ENCODE peak calls at places on chromosomes 16 and 17, in eight cellular contexts. One of them, this sample, is unnamed.

GRCh38 chr16:12065866-12066545 is 89.5 kb downstream of the SNX29 start:
- DNase-seq in cardiac muscle cell: no peak
- DNase-seq in esophagus squamous epithelium: no peak
- DNase-seq in SJSA1: no peak
- DNase-seq in Peyer's patch: no peak
- DNase-seq in stomach: no peak
- DNase-seq in aorta: peak
- DNase-seq in HAP-1: no peak
- DNase-seq in this sample: no peak

GRCh38 chr16:1773703-1774455 is 945 bp upstream of the MRPS34 start:
- DNase-seq in SJSA1: no peak
- DNase-seq in aorta: no peak
- DNase-seq in esophagus squamous epithelium: no peak
- DNase-seq in stomach: peak
- DNase-seq in HAP-1: no peak
- DNase-seq in Peyer's patch: peak
- DNase-seq in cardiac muscle cell: no peak
- DNase-seq in this sample: no peak

GRCh38 chr16:81936209-81936608 is 75.1 kb downstream of the SDR42E1 start:
- DNase-seq in esophagus squamous epithelium: no peak
- DNase-seq in SJSA1: no peak
- DNase-seq in aorta: no peak
- DNase-seq in cardiac muscle cell: no peak
- DNase-seq in HAP-1: no peak
- DNase-seq in stomach: no peak
- DNase-seq in Peyer's patch: no peak
- DNase-seq in this sample: no peak

GRCh38 chr16:64952177-64952576 is 169.7 kb downstream of the CDH11 start:
- DNase-seq in cardiac muscle cell: no peak
- DNase-seq in HAP-1: no peak
- DNase-seq in stomach: no peak
- DNase-seq in esophagus squamous epithelium: no peak
- DNase-seq in SJSA1: peak
- DNase-seq in Peyer's patch: no peak
- DNase-seq in aorta: no peak
- DNase-seq in this sample: no peak

GRCh38 chr16:87790278-87791023 is 24.7 kb upstream of the KLHDC4 start:
- DNase-seq in stomach: peak
- DNase-seq in SJSA1: peak
- DNase-seq in HAP-1: no peak
- DNase-seq in esophagus squamous epithelium: no peak
- DNase-seq in aorta: no peak
- DNase-seq in cardiac muscle cell: no peak
- DNase-seq in Peyer's patch: no peak
- DNase-seq in this sample: no peak

GRCh38 chr17:22266231-22266630 is 573.9 kb downstream of the KCNJ18 start:
- DNase-seq in HAP-1: no peak
- DNase-seq in esophagus squamous epithelium: no peak
- DNase-seq in stomach: peak
- DNase-seq in SJSA1: no peak
- DNase-seq in aorta: peak
- DNase-seq in Peyer's patch: no peak
- DNase-seq in cardiac muscle cell: no peak
- DNase-seq in this sample: no peak

GRCh38 chr16:8646271-8646670 is 24.8 kb downstream of the METTL22 start:
- DNase-seq in aorta: no peak
- DNase-seq in esophagus squamous epithelium: no peak
- DNase-seq in HAP-1: no peak
- DNase-seq in stomach: no peak
- DNase-seq in SJSA1: no peak
- DNase-seq in Peyer's patch: no peak
- DNase-seq in cardiac muscle cell: no peak
- DNase-seq in this sample: no peak

GRCh38 chr17:4583206-4583605 is 1.1 kb upstream of the SMTNL2 start:
- DNase-seq in HAP-1: no peak
- DNase-seq in Peyer's patch: no peak
- DNase-seq in aorta: no peak
- DNase-seq in stomach: no peak
- DNase-seq in cardiac muscle cell: no peak
- DNase-seq in SJSA1: no peak
- DNase-seq in esophagus squamous epithelium: no peak
- DNase-seq in this sample: no peak

GRCh38 chr17:82890339-82890730 is 50.5 kb upstream of the ZNF750 start:
- DNase-seq in HAP-1: no peak
- DNase-seq in aorta: no peak
- DNase-seq in Peyer's patch: no peak
- DNase-seq in stomach: no peak
- DNase-seq in esophagus squamous epithelium: no peak
- DNase-seq in SJSA1: no peak
- DNase-seq in cardiac muscle cell: no peak
- DNase-seq in this sample: no peak

GRCh38 chr16:82016268-82016667 is 5.0 kb upstream of the SDR42E1 start:
- DNase-seq in esophagus squamous epithelium: no peak
- DNase-seq in aorta: no peak
- DNase-seq in cardiac muscle cell: no peak
- DNase-seq in stomach: no peak
- DNase-seq in SJSA1: peak
- DNase-seq in Peyer's patch: no peak
- DNase-seq in HAP-1: peak
- DNase-seq in this sample: no peak

GRCh38 chr17:17514993-17515920 is 19.1 kb upstream of the RASD1 start:
- DNase-seq in SJSA1: no peak
- DNase-seq in esophagus squamous epithelium: no peak
- DNase-seq in Peyer's patch: no peak
- DNase-seq in HAP-1: no peak
- DNase-seq in aorta: peak
- DNase-seq in stomach: no peak
- DNase-seq in cardiac muscle cell: no peak
- DNase-seq in this sample: no peak

GRCh38 chr17:62670202-62670821 is 42.8 kb downstream of the MRC2 start:
- DNase-seq in aorta: peak
- DNase-seq in Peyer's patch: no peak
- DNase-seq in HAP-1: no peak
- DNase-seq in esophagus squamous epithelium: no peak
- DNase-seq in stomach: no peak
- DNase-seq in SJSA1: no peak
- DNase-seq in cardiac muscle cell: peak
- DNase-seq in this sample: no peak

GRCh38 chr16:54628796-54629625 is 301.7 kb upstream of the IRX5 start:
- DNase-seq in SJSA1: no peak
- DNase-seq in stomach: peak
- DNase-seq in HAP-1: no peak
- DNase-seq in aorta: no peak
- DNase-seq in Peyer's patch: no peak
- DNase-seq in cardiac muscle cell: no peak
- DNase-seq in esophagus squamous epithelium: no peak
- DNase-seq in this sample: no peak

GRCh38 chr17:65797809-65798208 is 236.4 kb upstream of the AXIN2 start:
- DNase-seq in HAP-1: peak
- DNase-seq in Peyer's patch: no peak
- DNase-seq in SJSA1: no peak
- DNase-seq in cardiac muscle cell: peak
- DNase-seq in aorta: no peak
- DNase-seq in esophagus squamous epithelium: no peak
- DNase-seq in stomach: no peak
- DNase-seq in this sample: no peak

GRCh38 chr17:39551879-39552278 is 55.8 kb downstream of the NEUROD2 start:
- DNase-seq in HAP-1: no peak
- DNase-seq in esophagus squamous epithelium: no peak
- DNase-seq in cardiac muscle cell: no peak
- DNase-seq in SJSA1: no peak
- DNase-seq in Peyer's patch: no peak
- DNase-seq in stomach: no peak
- DNase-seq in aorta: no peak
- DNase-seq in this sample: no peak

GRCh38 chr17:48016112-48016511 is 21.5 kb downstream of the COPZ2 start:
- DNase-seq in Peyer's patch: no peak
- DNase-seq in stomach: no peak
- DNase-seq in SJSA1: no peak
- DNase-seq in esophagus squamous epithelium: no peak
- DNase-seq in HAP-1: no peak
- DNase-seq in cardiac muscle cell: no peak
- DNase-seq in aorta: no peak
- DNase-seq in this sample: no peak

GRCh38 chr17:42744283-42744805 is 496 bp downstream of the EZH1 start:
- DNase-seq in cardiac muscle cell: peak
- DNase-seq in aorta: peak
- DNase-seq in stomach: peak
- DNase-seq in Peyer's patch: peak
- DNase-seq in SJSA1: peak
- DNase-seq in HAP-1: peak
- DNase-seq in esophagus squamous epithelium: no peak
- DNase-seq in this sample: peak

GRCh38 chr17:46072998-46073397 is 73.9 kb downstream of the STH start:
- DNase-seq in stomach: no peak
- DNase-seq in HAP-1: no peak
- DNase-seq in esophagus squamous epithelium: no peak
- DNase-seq in Peyer's patch: no peak
- DNase-seq in aorta: no peak
- DNase-seq in cardiac muscle cell: no peak
- DNase-seq in SJSA1: peak
- DNase-seq in this sample: no peak

GRCh38 chr17:69581061-69581955 is 166.8 kb downstream of the MAP2K6 start:
- DNase-seq in SJSA1: peak
- DNase-seq in esophagus squamous epithelium: no peak
- DNase-seq in HAP-1: no peak
- DNase-seq in Peyer's patch: peak
- DNase-seq in aorta: no peak
- DNase-seq in stomach: no peak
- DNase-seq in cardiac muscle cell: no peak
- DNase-seq in this sample: peak

GRCh38 chr17:67004191-67004590 is 39.7 kb downstream of the CACNG4 start:
- DNase-seq in aorta: no peak
- DNase-seq in Peyer's patch: no peak
- DNase-seq in esophagus squamous epithelium: no peak
- DNase-seq in cardiac muscle cell: no peak
- DNase-seq in stomach: no peak
- DNase-seq in HAP-1: no peak
- DNase-seq in SJSA1: no peak
- DNase-seq in this sample: no peak

GRCh38 chr16:50114357-50115129 is 38.6 kb upstream of the TENT4B start:
- DNase-seq in HAP-1: peak
- DNase-seq in stomach: no peak
- DNase-seq in cardiac muscle cell: no peak
- DNase-seq in SJSA1: no peak
- DNase-seq in esophagus squamous epithelium: no peak
- DNase-seq in Peyer's patch: peak
- DNase-seq in aorta: no peak
- DNase-seq in this sample: no peak

GRCh38 chr17:74682442-74683190 is 30.1 kb downstream of the CD300LF start:
- DNase-seq in HAP-1: no peak
- DNase-seq in stomach: no peak
- DNase-seq in aorta: no peak
- DNase-seq in cardiac muscle cell: no peak
- DNase-seq in Peyer's patch: no peak
- DNase-seq in SJSA1: no peak
- DNase-seq in esophagus squamous epithelium: no peak
- DNase-seq in this sample: no peak

GRCh38 chr17:82241926-82242697 is 13.3 kb downstream of the SLC16A3 start:
- DNase-seq in esophagus squamous epithelium: no peak
- DNase-seq in stomach: no peak
- DNase-seq in Peyer's patch: no peak
- DNase-seq in HAP-1: no peak
- DNase-seq in cardiac muscle cell: peak
- DNase-seq in SJSA1: no peak
- DNase-seq in aorta: peak
- DNase-seq in this sample: peak

GRCh38 chr16:49350265-49351103 is 23.1 kb upstream of the C16orf78 start:
- DNase-seq in aorta: peak
- DNase-seq in SJSA1: peak
- DNase-seq in HAP-1: peak
- DNase-seq in cardiac muscle cell: peak
- DNase-seq in Peyer's patch: peak
- DNase-seq in stomach: peak
- DNase-seq in esophagus squamous epithelium: no peak
- DNase-seq in this sample: peak

GRCh38 chr16:89257757-89258465 is 40.4 kb downstream of the ZNF778 start:
- DNase-seq in SJSA1: no peak
- DNase-seq in aorta: peak
- DNase-seq in HAP-1: no peak
- DNase-seq in cardiac muscle cell: no peak
- DNase-seq in esophagus squamous epithelium: no peak
- DNase-seq in Peyer's patch: no peak
- DNase-seq in stomach: no peak
- DNase-seq in this sample: no peak
- H3K4me3 ChIP-seq in SJSA1: peak
- H3K4me3 ChIP-seq in aorta: no peak
- H3K4me3 ChIP-seq in HAP-1: no peak
- H3K4me3 ChIP-seq in cardiac muscle cell: no peak
- H3K4me3 ChIP-seq in esophagus squamous epithelium: peak
- H3K4me3 ChIP-seq in Peyer's patch: no peak
- H3K4me3 ChIP-seq in stomach: no peak
- H3K4me3 ChIP-seq in this sample: no peak

DNA sequence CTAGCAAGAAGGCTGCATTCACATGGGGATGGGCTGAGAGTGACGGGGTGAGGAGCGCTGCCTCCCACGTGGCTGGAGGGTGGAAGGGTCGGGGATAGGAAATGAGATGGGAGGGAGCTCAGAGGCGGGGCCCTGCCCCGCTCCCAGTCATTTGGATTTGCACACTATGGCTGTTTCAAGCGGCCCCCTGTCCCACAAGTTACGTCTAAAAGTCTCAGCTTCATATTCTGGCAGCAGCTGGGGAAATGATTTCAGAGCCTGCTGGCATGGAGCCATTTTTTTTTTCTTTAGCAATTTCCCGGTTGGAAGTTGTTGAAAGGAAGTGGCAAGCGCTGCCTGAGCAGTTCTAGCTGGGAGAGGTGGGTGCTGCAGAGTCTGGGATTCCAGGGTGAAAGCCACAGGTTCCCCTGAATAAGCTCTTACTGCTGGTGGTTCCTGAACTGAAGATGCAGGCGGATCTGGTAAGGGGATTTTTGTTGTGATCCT is 70.9 kb upstream of the LGALS9 start:
- DNase-seq in cardiac muscle cell: peak
- DNase-seq in SJSA1: peak
- DNase-seq in HAP-1: no peak
- DNase-seq in Peyer's patch: peak
- DNase-seq in stomach: peak
- DNase-seq in esophagus squamous epithelium: no peak
- DNase-seq in aorta: peak
- DNase-seq in this sample: no peak
- H3K4me3 ChIP-seq in cardiac muscle cell: no peak
- H3K4me3 ChIP-seq in SJSA1: no peak
- H3K4me3 ChIP-seq in HAP-1: no peak
- H3K4me3 ChIP-seq in Peyer's patch: no peak
- H3K4me3 ChIP-seq in stomach: peak
- H3K4me3 ChIP-seq in esophagus squamous epithelium: peak
- H3K4me3 ChIP-seq in aorta: no peak
- H3K4me3 ChIP-seq in this sample: no peak

GRCh38 chr17:6713918-6714271 is 726 bp upstream of the SLC13A5 start:
- DNase-seq in cardiac muscle cell: no peak
- DNase-seq in SJSA1: no peak
- DNase-seq in aorta: peak
- DNase-seq in HAP-1: no peak
- DNase-seq in stomach: no peak
- DNase-seq in esophagus squamous epithelium: no peak
- DNase-seq in Peyer's patch: no peak
- DNase-seq in this sample: no peak
- H3K4me3 ChIP-seq in cardiac muscle cell: peak
- H3K4me3 ChIP-seq in SJSA1: no peak
- H3K4me3 ChIP-seq in aorta: no peak
- H3K4me3 ChIP-seq in HAP-1: peak
- H3K4me3 ChIP-seq in stomach: peak
- H3K4me3 ChIP-seq in esophagus squamous epithelium: peak
- H3K4me3 ChIP-seq in Peyer's patch: no peak
- H3K4me3 ChIP-seq in this sample: no peak

GRCh38 chr16:50769-51591 is 2.4 kb downstream of the POLR3K start:
- DNase-seq in SJSA1: no peak
- DNase-seq in esophagus squamous epithelium: no peak
- DNase-seq in stomach: no peak
- DNase-seq in aorta: no peak
- DNase-seq in Peyer's patch: no peak
- DNase-seq in HAP-1: no peak
- DNase-seq in cardiac muscle cell: no peak
- DNase-seq in this sample: no peak
- H3K4me3 ChIP-seq in SJSA1: no peak
- H3K4me3 ChIP-seq in esophagus squamous epithelium: no peak
- H3K4me3 ChIP-seq in stomach: no peak
- H3K4me3 ChIP-seq in aorta: no peak
- H3K4me3 ChIP-seq in Peyer's patch: no peak
- H3K4me3 ChIP-seq in HAP-1: peak
- H3K4me3 ChIP-seq in cardiac muscle cell: no peak
- H3K4me3 ChIP-seq in this sample: peak

This sample was measured in GM06990.